ENCODE peak calls at places on chromosomes 12 and 14, in ten cellular contexts. P is uterus, E is IMR-90, M is fibroblast of mammary gland, R is BE2C, W is fibroblast of the aortic adventitia, Q is fibroblast of lung, C is fibroblast of villous mesenchyme, K is A673, F is lower lobe of right lung. H is an unnamed sample.

GRCh38 chr12:64392221-64392620 is 1.7 kb upstream of the C12orf56 start:
- DNase-seq in R (peak), P (no peak), W (peak), M (peak), C (peak), E (peak), F (no peak), Q (peak), K (peak), H (peak)

GRCh38 chr12:64625243-64626077 is 15.2 kb downstream of the RASSF3 start:
- DNase-seq in C (peak), W (peak), R (peak), F (no peak), P (peak), K (peak), E (peak), M (peak), Q (peak), H (peak)

GRCh38 chr12:76455582-76456345 is 103.8 kb downstream of the OSBPL8 start:
- DNase-seq in P (no peak), C (peak), F (no peak), M (peak), E (peak), Q (peak), K (peak), W (peak), R (peak), H (peak)

GRCh38 chr12:19220861-19221466 is 91.4 kb downstream of the PLEKHA5 start:
- DNase-seq in E (peak), W (peak), F (no peak), K (peak), Q (peak), P (no peak), R (no peak), M (peak), C (no peak), H (peak)

GRCh38 chr12:89333564-89334252 is 18.6 kb downstream of the DUSP6 start:
- DNase-seq in R (no peak), P (no peak), W (no peak), F (peak), Q (no peak), M (no peak), E (no peak), K (peak), C (peak), H (no peak)

GRCh38 chr14:20631023-20631820 is 10.3 kb downstream of the OR6S1 start:
- DNase-seq in Q (peak), F (no peak), C (peak), P (peak), W (peak), M (peak), E (peak), R (peak), K (peak), H (peak)

GRCh38 chr14:106094654-106095189 is 568.3 kb downstream of the TMEM121 start:
- DNase-seq in M (no peak), E (no peak), W (no peak), R (no peak), Q (no peak), C (peak), K (peak), P (no peak), F (no peak), H (no peak)

GRCh38 chr14:70339039-70339438 is 20.4 kb downstream of the COX16 start:
- DNase-seq in M (no peak), K (no peak), Q (no peak), R (no peak), W (no peak), E (no peak), P (no peak), C (no peak), F (no peak), H (no peak)

GRCh38 chr12:2613674-2614073 is 181.1 kb upstream of the FKBP4 start:
- DNase-seq in K (peak), C (peak), Q (peak), P (peak), W (peak), R (no peak), M (peak), F (no peak), E (peak), H (peak)

GRCh38 chr14:24311837-24312615 is 724 bp downstream of the LTB4R start:
- DNase-seq in F (no peak), K (peak), W (peak), P (no peak), M (peak), Q (no peak), R (no peak), E (no peak), C (no peak), H (peak)

GRCh38 chr14:22505751-22506710 is 83.0 kb downstream of the DAD1 start:
- DNase-seq in K (peak), P (no peak), R (no peak), C (no peak), M (no peak), F (no peak), Q (no peak), W (no peak), E (no peak), H (no peak)

GRCh38 chr14:80356413-80356812 is 145.1 kb upstream of the DIO2 start:
- DNase-seq in E (peak), C (peak), Q (peak), M (peak), W (peak), K (peak), R (no peak), P (no peak), F (no peak), H (peak)

GRCh38 chr12:57455374-57456144 is 452 bp downstream of the INHBE start:
- DNase-seq in K (no peak), C (no peak), E (no peak), R (no peak), P (no peak), Q (no peak), F (no peak), M (no peak), W (no peak), H (no peak)

GRCh38 chr12:57454213-57454565 is 918 bp upstream of the INHBE start:
- DNase-seq in P (no peak), W (no peak), R (no peak), M (no peak), C (no peak), F (no peak), K (no peak), E (no peak), Q (no peak), H (no peak)

GRCh38 chr12:57456145-57456700 is 1.1 kb downstream of the INHBE start:
- DNase-seq in C (peak), E (peak), M (peak), P (no peak), Q (peak), W (peak), F (no peak), R (peak), K (peak), H (peak)

GRCh38 chr12:57452937-57453509 is 2.1 kb upstream of the INHBE start:
- DNase-seq in W (peak), Q (peak), F (peak), E (peak), M (peak), R (peak), P (peak), C (peak), K (peak), H (peak)

GRCh38 chr12:57454566-57455373 is at the start of gene INHBE:
- DNase-seq in C (peak), E (peak), Q (peak), R (no peak), P (no peak), W (peak), K (peak), M (peak), F (no peak), H (peak)
- H3K4me3 ChIP-seq in C (peak), E (no peak), Q (no peak), R (peak), P (no peak), W (peak), K (no peak), M (no peak), F (no peak), H (no peak)

DNA sequence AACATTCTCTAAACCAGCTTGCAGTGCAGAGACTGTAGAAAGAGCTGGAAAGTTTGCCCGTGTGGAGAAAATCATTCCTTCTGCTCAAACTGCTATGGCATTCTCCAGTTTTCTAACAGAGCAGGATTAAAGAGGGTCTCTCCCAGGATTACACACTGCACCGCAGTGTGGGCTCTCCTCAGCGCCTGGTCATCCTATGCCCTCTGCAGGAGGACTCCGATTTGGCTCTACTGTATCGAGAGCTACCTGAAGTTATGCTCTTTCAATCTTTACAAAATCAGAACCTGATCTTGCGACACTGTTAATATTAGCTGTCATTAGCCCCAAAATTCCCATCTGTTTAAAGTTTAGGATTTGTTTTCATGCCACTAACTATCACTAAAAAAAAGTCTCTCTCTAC is 33.0 kb downstream of the BHLHE41 start:
- DNase-seq in K (peak), P (peak), E (no peak), Q (no peak), C (no peak), M (peak), W (peak), R (no peak), F (no peak), H (peak)
- TF ChIP-seq CTCF in K (peak), P (peak), E (peak), Q (peak), C (peak), M (peak), W (peak), R (peak), F (no peak), H (peak)

GRCh38 chr12:54300732-54301427 is at the start of gene NFE2:
- DNase-seq in W (peak), K (no peak), R (peak), M (peak), Q (peak), C (peak), E (peak), P (peak), F (peak), H (peak)

GRCh38 chr12:54300267-54300731 is 516 bp downstream of the NFE2 start:
- DNase-seq in R (no peak), Q (no peak), P (no peak), F (no peak), C (no peak), M (no peak), W (no peak), E (no peak), K (no peak), H (no peak)

GRCh38 chr12:54301428-54302045 is 722 bp upstream of the NFE2 start:
- DNase-seq in M (no peak), K (no peak), E (no peak), R (no peak), F (no peak), Q (no peak), C (no peak), P (no peak), W (no peak), H (no peak)

GRCh38 chr12:54298904-54299303 is 1.9 kb downstream of the NFE2 start:
- DNase-seq in K (no peak), W (no peak), P (no peak), Q (no peak), M (no peak), C (no peak), F (no peak), R (no peak), E (no peak), H (no peak)

GRCh38 chr12:54299515-54300266 is 1.1 kb downstream of the NFE2 start:
- DNase-seq in E (no peak), F (no peak), M (peak), C (no peak), Q (no peak), R (no peak), W (peak), K (no peak), P (no peak), H (peak)
- H3K4me3 ChIP-seq in E (no peak), F (peak), M (no peak), C (no peak), Q (no peak), R (no peak), W (no peak), K (no peak), P (no peak), H (no peak)

GRCh38 chr12:92778525-92778924 is 75.7 kb downstream of the PLEKHG7 start:
- DNase-seq in K (no peak), F (no peak), Q (no peak), R (no peak), C (no peak), E (no peak), W (no peak), P (no peak), M (no peak), H (peak)

GRCh38 chr12:92784356-92784755 is 81.6 kb downstream of the PLEKHG7 start:
- DNase-seq in K (no peak), E (peak), C (peak), F (no peak), M (peak), W (peak), R (no peak), P (no peak), Q (peak), H (peak)

GRCh38 chr12:92784795-92785562 is 82.2 kb downstream of the PLEKHG7 start:
- DNase-seq in W (peak), E (peak), P (no peak), Q (peak), M (peak), C (peak), F (no peak), K (peak), R (peak), H (peak)

GRCh38 chr12:92775416-92775815 is 72.6 kb downstream of the PLEKHG7 start:
- DNase-seq in F (no peak), M (no peak), W (no peak), Q (no peak), P (no peak), E (no peak), C (no peak), R (no peak), K (no peak), H (no peak)

GRCh38 chr12:92779902-92780301 is 77.1 kb downstream of the PLEKHG7 start:
- DNase-seq in C (peak), R (no peak), F (no peak), Q (no peak), M (peak), K (no peak), P (no peak), E (no peak), W (peak), H (peak)
- TF ChIP-seq CTCF in C (no peak), R (no peak), F (no peak), Q (no peak), M (no peak), K (no peak), P (no peak), E (no peak), W (no peak), H (no peak)

DNA sequence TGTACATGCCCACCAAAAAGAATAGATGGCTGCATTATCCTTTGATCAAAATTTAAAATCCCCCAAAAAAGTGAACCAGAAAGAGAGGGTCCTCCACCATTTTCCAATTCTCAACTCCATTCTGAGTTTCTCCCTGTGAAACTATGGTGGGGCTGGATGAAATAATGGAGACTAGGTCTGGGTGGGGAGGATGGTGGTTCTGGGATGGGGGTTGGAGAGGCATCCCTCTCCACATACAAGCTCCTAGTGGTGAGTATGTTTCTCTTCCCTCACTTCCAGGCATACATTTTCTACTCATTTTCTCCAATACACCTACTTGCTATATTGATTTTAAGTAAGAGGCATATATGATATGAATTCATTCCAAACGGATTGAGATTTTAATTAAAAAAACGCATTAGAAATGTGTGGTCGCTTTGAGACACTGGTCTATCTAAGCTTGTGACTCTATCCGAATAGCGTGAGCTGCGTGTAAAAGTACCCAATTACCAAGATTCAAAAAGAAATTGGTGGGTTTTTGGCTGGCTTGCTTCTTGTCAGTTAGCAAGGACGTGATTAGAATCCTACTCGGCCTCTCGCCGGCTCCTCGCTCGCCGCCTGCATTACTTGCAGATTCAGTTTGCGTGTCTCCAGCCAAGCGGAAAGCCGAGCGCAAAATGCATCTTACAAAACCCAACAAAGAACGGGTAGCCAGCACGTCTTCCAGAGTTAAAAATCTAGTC is 3.5 kb downstream of the ASCL1 start:
- DNase-seq in R (peak), Q (no peak), C (no peak), K (no peak), W (no peak), E (no peak), F (no peak), M (no peak), P (no peak), H (no peak)
- H3K4me3 ChIP-seq in R (peak), Q (no peak), C (no peak), K (no peak), W (no peak), E (no peak), F (no peak), M (no peak), P (no peak), H (no peak)

DNA sequence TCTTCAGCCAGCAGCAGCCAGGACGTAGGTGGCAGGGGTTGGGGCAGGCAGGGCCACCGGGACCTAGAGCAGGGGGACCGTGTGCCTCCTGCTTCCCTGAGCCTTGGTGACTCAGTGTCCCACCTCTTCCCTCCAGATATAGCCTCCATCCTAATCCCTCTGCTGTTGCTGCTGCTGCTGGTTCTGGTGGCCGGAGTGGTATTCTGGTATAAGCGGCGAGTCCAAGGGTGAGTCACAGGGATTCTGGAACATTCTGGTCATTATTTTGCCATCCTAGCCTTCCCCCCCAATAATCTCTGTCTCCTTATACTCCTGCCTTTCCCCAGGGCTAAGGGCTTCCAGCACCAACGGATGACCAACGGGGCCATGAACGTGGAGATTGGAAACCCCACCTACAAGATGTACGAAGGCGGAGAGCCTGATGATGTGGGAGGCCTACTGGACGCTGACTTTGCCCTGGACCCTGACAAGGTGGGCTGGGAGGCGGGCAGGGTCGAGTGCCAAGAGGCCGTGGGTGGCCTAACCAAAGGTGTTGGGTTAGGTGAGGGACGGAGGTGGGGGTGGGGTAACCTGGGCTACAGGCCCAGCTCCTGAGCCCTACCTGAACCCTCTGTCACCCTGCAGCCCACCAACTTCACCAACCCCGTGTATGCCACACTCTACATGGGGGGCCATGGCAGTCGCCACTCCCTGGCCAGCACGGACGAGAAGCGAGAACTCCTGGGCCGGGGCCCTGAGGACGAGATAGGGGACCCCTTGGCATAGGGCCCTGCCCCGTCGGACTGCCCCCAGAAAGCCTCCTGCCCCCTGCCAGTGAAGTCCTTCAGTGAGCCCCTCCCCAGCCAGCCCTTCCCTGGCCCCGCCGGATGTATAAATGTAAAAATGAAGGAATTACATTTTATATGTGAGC is 4.5 kb upstream of the NXPH4 start:
- DNase-seq in Q (no peak), M (no peak), E (no peak), R (no peak), W (no peak), P (peak), C (no peak), F (no peak), K (no peak), H (no peak)
- TF ChIP-seq CTCF in Q (no peak), M (no peak), E (no peak), R (no peak), W (peak), P (no peak), C (peak), F (no peak), K (no peak), H (no peak)

DNA sequence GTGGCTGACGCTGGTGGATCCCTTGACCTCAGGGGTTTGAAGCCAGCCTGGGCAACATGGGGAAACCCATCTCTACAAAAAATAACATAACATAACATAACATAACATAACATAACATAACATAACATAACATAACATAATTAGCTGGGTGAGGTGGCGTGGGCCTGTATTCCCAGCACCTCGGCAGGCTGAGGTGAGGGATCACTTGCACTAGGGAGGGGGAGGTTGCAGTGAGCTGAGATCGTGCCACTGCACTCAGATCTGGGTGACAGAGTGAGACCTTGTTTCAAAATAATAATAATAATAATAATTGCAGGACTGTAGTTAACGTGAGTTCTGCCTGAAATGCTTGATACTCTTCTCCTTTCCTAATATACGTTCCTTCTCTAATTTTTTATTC is 1.3 kb downstream of the MAGOHB start:
- DNase-seq in P (no peak), C (no peak), W (no peak), F (no peak), Q (no peak), R (no peak), M (no peak), E (no peak), K (no peak), H (no peak)
- H3K4me3 ChIP-seq in P (no peak), C (peak), W (peak), F (peak), Q (peak), R (peak), M (peak), E (no peak), K (peak), H (peak)

DNA sequence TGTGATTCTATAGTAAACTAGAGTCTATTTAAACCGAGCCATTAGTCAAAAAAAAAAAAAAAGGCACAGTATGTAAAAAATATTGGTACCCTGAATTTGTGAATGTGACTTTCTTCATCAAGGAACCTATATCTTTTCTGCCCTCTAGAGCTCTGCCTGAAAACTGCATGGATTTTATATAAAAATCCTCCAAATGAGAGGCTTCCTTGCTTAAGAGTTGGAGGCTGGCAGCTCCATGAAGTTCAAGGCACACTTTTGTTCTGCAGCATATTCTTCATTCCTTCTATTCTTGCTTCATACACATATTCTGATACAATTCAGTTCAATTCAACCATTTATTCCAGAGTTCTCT is 23.1 kb upstream of the NKX2-8 start:
- DNase-seq in R (no peak), K (peak), C (no peak), F (no peak), Q (no peak), E (no peak), M (no peak), P (no peak), W (peak), H (no peak)
- TF ChIP-seq CTCF in R (no peak), K (no peak), C (no peak), F (no peak), Q (peak), E (no peak), M (peak), P (no peak), W (peak), H (peak)